ENCODE peak calls at places on chromosomes 11 and 22, in eight cellular contexts. B is K562, N is gastrocnemius medialis, V is tibial nerve, Y is body of pancreas, W is uterus, D is A549, I is adrenal gland. J is an unnamed sample.

GRCh38 chr22:38828616-38829205 is 15.1 kb downstream of the NPTXR start:
- DNase-seq in B (no peak), N (no peak), V (no peak), Y (no peak), W (no peak), D (no peak), I (no peak), J (no peak)

GRCh38 chr11:118524757-118525465 is 2.4 kb upstream of the TTC36 start:
- DNase-seq in B (no peak), N (no peak), V (no peak), Y (no peak), W (no peak), D (no peak), I (no peak), J (no peak)

GRCh38 chr11:100932474-100933100 is 197.0 kb downstream of the PGR start:
- DNase-seq in B (peak; percentile 30), N (no peak), V (no peak), Y (no peak), W (no peak), D (peak; percentile 26), I (no peak), J (no peak)

GRCh38 chr22:36541831-36542391 is 12.9 kb upstream of the EIF3D start:
- DNase-seq in B (peak; percentile 56), N (no peak), V (no peak), Y (no peak), W (peak; percentile 26), D (peak; percentile 69), I (peak; percentile 77), J (no peak)

GRCh38 chr11:118241191-118242098 is 10.7 kb downstream of the MPZL3 start:
- DNase-seq in B (peak; percentile 64), N (no peak), V (no peak), Y (peak; percentile 33), W (no peak), D (no peak), I (peak; percentile 73), J (peak; percentile 73)

GRCh38 chr11:15327786-15328231 is 213.1 kb downstream of the INSC start:
- DNase-seq in B (peak; percentile 61), N (no peak), V (peak; percentile 69), Y (peak; percentile 59), W (peak; percentile 23), D (peak; percentile 39), I (peak; percentile 35), J (peak; percentile 56)

GRCh38 chr22:45564349-45565030 is 61.8 kb downstream of the FBLN1 start:
- DNase-seq in B (no peak), N (peak; percentile 33), V (no peak), Y (no peak), W (no peak), D (no peak), I (no peak), J (no peak)

GRCh38 chr11:118885831-118886571 is 2.3 kb downstream of the CXCR5 start:
- DNase-seq in B (no peak), N (no peak), V (no peak), Y (no peak), W (no peak), D (no peak), I (no peak), J (no peak)

GRCh38 chr11:27524155-27524554 is 17.6 kb upstream of the LIN7C start:
- DNase-seq in B (peak; percentile 21), N (no peak), V (no peak), Y (no peak), W (no peak), D (peak; percentile 61), I (peak; percentile 21), J (no peak)

GRCh38 chr11:94537051-94537600 is 6.6 kb upstream of the FUT4 start:
- DNase-seq in B (no peak), N (no peak), V (no peak), Y (no peak), W (no peak), D (peak; percentile 4), I (no peak), J (no peak)

GRCh38 chr11:68461284-68461861 is 821 bp downstream of the PPP6R3 start:
- DNase-seq in B (peak; percentile 59), N (no peak), V (no peak), Y (no peak), W (no peak), D (peak; percentile 48), I (no peak), J (no peak)

GRCh38 chr11:126426126-126426525 is 70.6 kb downstream of the ST3GAL4 start:
- DNase-seq in B (no peak), N (no peak), V (no peak), Y (no peak), W (no peak), D (no peak), I (no peak), J (no peak)

GRCh38 chr11:11389238-11389637 is 36.2 kb upstream of the CSNK2A3 start:
- DNase-seq in B (no peak), N (no peak), V (no peak), Y (peak; percentile 30), W (no peak), D (no peak), I (peak; percentile 55), J (no peak)

GRCh38 chr11:16806791-16807190 is 68.3 kb downstream of the C11orf58 start:
- DNase-seq in B (no peak), N (peak; percentile 28), V (no peak), Y (no peak), W (no peak), D (no peak), I (no peak), J (peak; percentile 85)

GRCh38 chr11:56950510-56950909 is 38.2 kb upstream of the OR5AK2 start:
- DNase-seq in B (no peak), N (no peak), V (no peak), Y (no peak), W (no peak), D (no peak), I (no peak), J (no peak)

GRCh38 chr11:118625976-118626375 is 18.6 kb downstream of the PHLDB1 start:
- DNase-seq in B (peak; percentile 64), N (no peak), V (no peak), Y (no peak), W (no peak), D (no peak), I (no peak), J (no peak)

GRCh38 chr11:10181811-10182210 is 112.2 kb downstream of the SBF2 start:
- DNase-seq in B (no peak), N (no peak), V (no peak), Y (no peak), W (no peak), D (peak; percentile 45), I (no peak), J (no peak)

GRCh38 chr11:68315581-68315920 is 3.2 kb downstream of the LRP5 start:
- DNase-seq in B (peak; percentile 52), N (no peak), V (no peak), Y (no peak), W (no peak), D (no peak), I (no peak), J (peak; percentile 35)

DNA sequence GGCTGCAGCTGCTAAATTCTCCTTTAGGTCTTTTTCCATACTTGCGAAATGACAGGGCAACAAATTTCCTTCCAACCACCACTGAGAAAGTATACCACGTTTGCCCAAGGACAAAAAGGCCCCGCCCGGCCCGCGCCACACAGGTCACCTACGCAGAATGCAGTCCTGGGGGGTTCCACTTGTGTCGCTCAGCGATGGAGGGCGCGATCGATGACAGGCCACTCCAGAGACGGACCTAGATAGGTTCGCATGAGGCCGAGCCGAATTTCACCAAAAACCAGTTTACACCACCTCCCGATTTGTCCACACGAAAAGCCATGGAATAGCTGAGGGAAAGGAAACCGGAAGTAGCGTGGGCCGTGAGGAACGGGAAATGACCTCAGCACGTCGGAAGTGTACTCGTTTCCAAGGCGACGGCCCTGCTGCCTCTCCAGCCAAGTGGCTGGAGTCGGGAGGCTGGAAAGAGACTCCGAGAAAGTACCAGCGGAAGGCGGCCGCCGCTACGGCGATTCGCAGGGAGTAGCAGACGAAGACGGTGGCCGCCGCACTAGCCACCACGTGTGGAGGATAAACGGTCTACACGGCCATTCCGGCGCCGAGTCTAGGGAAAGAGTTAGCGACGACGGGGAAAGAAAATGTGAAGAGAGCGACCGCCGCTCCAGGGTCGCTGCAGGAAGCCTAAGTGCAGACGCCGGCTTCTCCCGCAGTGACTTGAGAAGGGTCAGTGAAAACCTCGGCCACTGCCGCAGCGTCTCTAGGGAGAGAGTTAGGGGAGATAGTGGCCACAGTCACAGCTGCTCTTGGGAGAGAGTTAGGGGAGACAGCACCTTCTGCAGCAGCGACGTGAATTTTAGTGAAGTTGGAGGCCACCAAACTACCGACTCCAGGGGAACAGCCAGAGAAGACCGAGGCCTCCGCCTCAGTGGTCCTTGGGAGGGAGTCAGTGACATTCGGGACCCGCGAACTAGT is at the start of gene ANKRD42:
- DNase-seq in B (peak; percentile 90), N (peak; percentile 91), V (peak; percentile 95), Y (peak; percentile 93), W (peak; percentile 90), D (peak; percentile 95), I (peak; percentile 96), J (peak; percentile 93)
- TF ChIP-seq POLR2A in B (peak; percentile 89), N (peak; percentile 78), V (peak; percentile 57), Y (peak; percentile 89), W (peak; percentile 82), D (peak; percentile 78), I (peak; percentile 94), J (peak; percentile 87)

GRCh38 chr11:46697303-46697702 is 3.1 kb downstream of the ARHGAP1 start:
- DNase-seq in B (no peak), N (no peak), V (no peak), Y (no peak), W (no peak), D (no peak), I (no peak), J (no peak)
- H3K27ac ChIP-seq in B (no peak overlapping the region), N (peak overlapping the region; percentile 74), V (no peak overlapping the region), Y (no peak overlapping the region), W (peak overlapping the region; percentile 89), D (no peak overlapping the region), I (no peak overlapping the region), J (no peak overlapping the region)

GRCh38 chr11:77820565-77821348 is at the start of the genes AAMDC and RSF1:
- DNase-seq in B (peak; percentile 95), N (peak; percentile 98), V (peak; percentile 99), Y (peak; percentile 99), W (peak; percentile 97), D (peak; percentile 97), I (peak; percentile 99), J (peak; percentile 99)

GRCh38 chr11:77815459-77815858 is 5.1 kb downstream of the RSF1 start:
- DNase-seq in B (no peak), N (no peak), V (no peak), Y (no peak), W (no peak), D (no peak), I (no peak), J (no peak)

GRCh38 chr11:77821349-77821851 is 456 bp downstream of the AAMDC start:
- DNase-seq in B (peak; percentile 18), N (peak; percentile 26), V (peak; percentile 13), Y (peak; percentile 26), W (peak; percentile 30), D (peak; percentile 13), I (peak; percentile 51), J (peak; percentile 20)

GRCh38 chr11:77819921-77820564 is 479 bp downstream of the RSF1 start:
- DNase-seq in B (peak; percentile 87), N (peak; percentile 52), V (peak; percentile 15), Y (peak; percentile 34), W (peak; percentile 42), D (peak; percentile 53), I (peak; percentile 61), J (peak; percentile 66)

GRCh38 chr11:77819411-77819920 is 1.1 kb downstream of the RSF1 start:
- DNase-seq in B (peak; percentile 73), N (peak; percentile 83), V (peak; percentile 79), Y (peak; percentile 76), W (peak; percentile 73), D (peak; percentile 89), I (peak; percentile 86), J (peak; percentile 87)
- TF ChIP-seq POLR2A in B (no peak), N (peak; percentile 64), V (peak; percentile 44), Y (peak; percentile 55), W (peak; percentile 52), D (peak; percentile 46), I (peak; percentile 90), J (peak; percentile 77)

GRCh38 chr11:66570826-66571222 is 2.4 kb upstream of the CTSF start:
- DNase-seq in B (no peak), N (no peak), V (no peak), Y (no peak), W (no peak), D (no peak), I (no peak), J (no peak)
- H3K27ac ChIP-seq in B (no peak overlapping the region), N (no peak overlapping the region), V (no peak overlapping the region), Y (no peak overlapping the region), W (no peak overlapping the region), D (no peak overlapping the region), I (no peak overlapping the region), J (no peak overlapping the region)